ENCODE peak calls at places on chromosomes 2 and 18, in seven cellular contexts. P is AG08396, X is AG10803, Z is posterior vena cava, T is mucosa of gallbladder, O is left cardiac atrium, V is ACHN. D is an unnamed sample.

GRCh38 chr2:72104821-72105588 is 42.7 kb downstream of the CYP26B1 start:
- DNase-seq in P (no peak), Z (peak; percentile 76), X (no peak), T (no peak), O (no peak), V (no peak), D (no peak)

GRCh38 chr2:42201228-42201855 is 32.2 kb downstream of the EML4 start:
- DNase-seq in Z (no peak), T (no peak), X (no peak), V (no peak), O (no peak), P (no peak), D (no peak)

GRCh38 chr2:168611091-168611490 is 155.0 kb downstream of the CERS6 start:
- DNase-seq in O (no peak), P (no peak), X (peak; percentile 29), Z (no peak), T (no peak), V (no peak), D (no peak)

GRCh38 chr2:205451901-205452300 is 230.4 kb upstream of the NRP2 start:
- DNase-seq in O (no peak), V (no peak), X (no peak), T (no peak), P (no peak), Z (no peak), D (no peak)

GRCh38 chr2:64273524-64274398 is 129.5 kb upstream of the PELI1 start:
- DNase-seq in Z (no peak), O (peak; percentile 53), V (peak; percentile 93), T (peak; percentile 45), P (peak; percentile 67), X (peak; percentile 94), D (peak; percentile 39)

GRCh38 chr2:150587547-150588209 is 100.2 kb upstream of the RND3 start:
- DNase-seq in V (no peak), Z (no peak), P (no peak), X (peak; percentile 89), T (no peak), O (no peak), D (no peak)

GRCh38 chr2:220544049-220544448 is 916.6 kb downstream of the SLC4A3 start:
- DNase-seq in V (no peak), X (no peak), Z (no peak), P (no peak), T (no peak), O (no peak), D (no peak)

GRCh38 chr2:20304411-20304810 is 46.2 kb downstream of the PUM2 start:
- DNase-seq in P (peak; percentile 10), V (no peak), O (no peak), T (no peak), Z (no peak), X (peak; percentile 39), D (no peak)

GRCh38 chr2:238274152-238274865 is 14.1 kb downstream of the PER2 start:
- DNase-seq in V (no peak), Z (no peak), T (no peak), O (peak; percentile 13), P (no peak), X (no peak), D (no peak)

GRCh38 chr2:219269362-219270054 is 9.7 kb upstream of the DNAJB2 start:
- DNase-seq in T (peak; percentile 85), O (no peak), P (no peak), X (no peak), Z (no peak), V (peak; percentile 16), D (no peak)

GRCh38 chr18:41905786-41906527 is 49.1 kb upstream of the PIK3C3 start:
- DNase-seq in V (no peak), X (no peak), P (no peak), O (no peak), T (no peak), Z (no peak), D (no peak)

GRCh38 chr2:217413193-217413592 is 553.3 kb upstream of the TNP1 start:
- DNase-seq in T (no peak), X (peak; percentile 80), Z (no peak), V (no peak), P (no peak), O (no peak), D (no peak)

GRCh38 chr2:101151141-101151858 is at the start of gene TBC1D8:
- DNase-seq in X (peak; percentile 71), T (peak; percentile 86), O (peak; percentile 91), V (peak; percentile 90), Z (peak; percentile 96), P (peak; percentile 97), D (peak; percentile 96)

GRCh38 chr2:140392824-140393223 is 1612.6 kb upstream of the NXPH2 start:
- DNase-seq in V (no peak), P (no peak), O (no peak), Z (no peak), T (no peak), X (no peak), D (no peak)

GRCh38 chr2:27992787-27993747 is 102.5 kb downstream of the BABAM2 start:
- DNase-seq in X (peak; percentile 70), P (peak; percentile 44), V (peak; percentile 75), Z (no peak), T (no peak), O (no peak), D (no peak)

GRCh38 chr2:221518201-221518936 is 53.7 kb downstream of the EPHA4 start:
- DNase-seq in P (no peak), T (no peak), V (no peak), O (no peak), X (no peak), Z (no peak), D (no peak)

GRCh38 chr2:197286805-197287595 is 23.6 kb downstream of the ANKRD44 start:
- DNase-seq in O (peak; percentile 57), Z (no peak), T (peak; percentile 84), V (peak; percentile 16), P (peak; percentile 82), X (peak; percentile 90), D (peak; percentile 47)

GRCh38 chr2:108128226-108128786 is 111.5 kb upstream of the SULT1C3 start:
- DNase-seq in X (no peak), O (no peak), P (no peak), V (no peak), T (no peak), Z (no peak), D (no peak)

GRCh38 chr18:22673182-22673862 is 255.6 kb upstream of the CTAGE1 start:
- DNase-seq in V (no peak), Z (no peak), T (no peak), P (no peak), X (no peak), O (no peak), D (no peak)

GRCh38 chr2:46776687-46777327 is 138.8 kb downstream of the MCFD2 start:
- DNase-seq in O (peak; percentile 62), X (peak; percentile 69), T (peak; percentile 55), Z (peak; percentile 68), V (peak; percentile 71), P (peak; percentile 48), D (peak; percentile 43)

GRCh38 chr2:162492225-162492624 is 148.3 kb downstream of the GCA start:
- DNase-seq in O (no peak), T (no peak), P (no peak), V (no peak), Z (no peak), X (no peak), D (no peak)

GRCh38 chr2:9089831-9090230 is 86.3 kb upstream of the MBOAT2 start:
- DNase-seq in V (no peak), Z (no peak), O (no peak), P (no peak), X (peak; percentile 34), T (no peak), D (no peak)

GRCh38 chr18:50866765-50867164 is 12.2 kb upstream of the ME2 start:
- DNase-seq in X (no peak), V (peak; percentile 31), P (no peak), O (no peak), Z (no peak), T (no peak), D (no peak)

GRCh38 chr2:151637284-151637781 is 96.9 kb downstream of the NEB start:
- DNase-seq in T (peak; percentile 67), Z (no peak), X (no peak), V (no peak), O (peak; percentile 18), P (no peak), D (peak; percentile 13)